ENCODE peak calls at places on chromosomes 11 and 22, in nine cellular contexts. C is PC-9, K is lung, L is fibroblast of lung, Z is right lobe of liver, R is BE2C, J is neuronal stem cell, S is mucosa of descending colon, P is H9. H is an unnamed sample.

GRCh38 chr22:46027219-46028068 is 50.5 kb upstream of the WNT7B start:
- DNase-seq in K (no peak), L (no peak), S (peak; percentile 81), R (no peak), J (no peak), C (peak; percentile 38), Z (peak; percentile 85), P (no peak), H (peak; percentile 30)

GRCh38 chr11:57116654-57117053 is 65.1 kb upstream of the LRRC55 start:
- DNase-seq in L (peak; percentile 69), J (no peak), R (peak; percentile 32), C (peak; percentile 34), K (no peak), S (no peak), Z (peak; percentile 51), P (peak; percentile 54), H (peak; percentile 57)

GRCh38 chr11:117426297-117426685 is 98.6 kb downstream of the CEP164 start:
- DNase-seq in K (peak; percentile 62), L (peak; percentile 34), C (peak; percentile 60), J (peak; percentile 83), R (peak; percentile 86), P (peak; percentile 87), S (no peak), Z (peak; percentile 64), H (peak; percentile 85)

GRCh38 chr11:66272600-66272999 is 4.2 kb downstream of the RAB1B start:
- DNase-seq in K (no peak), R (no peak), P (no peak), L (no peak), C (no peak), Z (no peak), S (no peak), J (no peak), H (no peak)

GRCh38 chr11:103541186-103541795 is 432.1 kb downstream of the DYNC2H1 start:
- DNase-seq in S (no peak), K (no peak), R (no peak), P (no peak), Z (no peak), L (no peak), C (no peak), J (no peak), H (peak; percentile 58)

GRCh38 chr11:134270250-134270714 is 5.9 kb upstream of the GLB1L3 start:
- DNase-seq in S (no peak), K (no peak), R (no peak), Z (no peak), C (no peak), J (no peak), P (peak; percentile 40), L (no peak), H (no peak)

GRCh38 chr11:86484164-86484794 is 109.6 kb downstream of the CCDC81 start:
- DNase-seq in P (no peak), R (no peak), J (no peak), C (peak; percentile 87), Z (no peak), L (peak; percentile 98), S (no peak), K (no peak), H (peak; percentile 90)

GRCh38 chr11:62573006-62573591 is 592 bp downstream of the EEF1G start:
- DNase-seq in C (peak; percentile 19), Z (peak; percentile 59), L (no peak), K (no peak), J (no peak), P (no peak), R (no peak), S (no peak), H (no peak)

DNA sequence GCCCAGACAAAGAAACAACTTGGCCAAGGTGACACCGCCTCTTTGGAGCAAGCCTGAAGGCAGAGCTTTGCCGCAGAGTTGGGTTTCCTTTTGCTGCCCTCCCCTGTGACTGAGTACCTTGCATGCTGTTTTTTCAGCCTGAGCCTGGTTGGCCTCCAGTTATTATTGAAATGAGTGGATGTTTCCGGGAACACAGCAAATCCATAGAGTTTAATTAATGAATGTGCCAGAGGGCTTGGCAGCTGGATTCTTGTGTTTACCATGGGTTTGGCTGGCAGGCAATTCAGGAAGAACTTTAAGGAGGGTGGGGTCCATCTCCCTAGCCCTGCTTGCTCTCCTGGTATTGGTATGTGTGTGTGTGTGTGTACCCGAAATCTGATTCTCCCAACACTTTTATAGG is 65.6 kb upstream of the CRYBB3 start:
- DNase-seq in R (no peak), J (no peak), C (peak; percentile 50), S (no peak), P (no peak), L (no peak), Z (no peak), K (peak; percentile 65), H (no peak)
- H3K4me1 ChIP-seq in R (no peaks in the 10 kb centered on the region), J (peaks cover 7% of the 10 kb centered on the region), C (peaks cover 22% of the 10 kb centered on the region), S (peaks cover 55% of the 10 kb centered on the region), P (peaks cover 2% of the 10 kb centered on the region), L (no peaks in the 10 kb centered on the region), Z (no peaks in the 10 kb centered on the region), K (peaks cover under 1% of the 10 kb centered on the region), H (no peaks in the 10 kb centered on the region)

GRCh38 chr11:111355956-111356659 is 23.0 kb downstream of the POU2AF1 start:
- DNase-seq in R (no peak), S (no peak), L (no peak), P (no peak), K (peak; percentile 20), C (no peak), J (no peak), Z (no peak), H (peak; percentile 50)
- H3K4me1 ChIP-seq in R (no peaks in the 10 kb centered on the region), S (peaks cover 17% of the 10 kb centered on the region), L (no peaks in the 10 kb centered on the region), P (no peaks in the 10 kb centered on the region), K (no peaks in the 10 kb centered on the region), C (peaks cover 14% of the 10 kb centered on the region), J (no peaks in the 10 kb centered on the region), Z (no peaks in the 10 kb centered on the region), H (peaks cover 80% of the 10 kb centered on the region)

DNA sequence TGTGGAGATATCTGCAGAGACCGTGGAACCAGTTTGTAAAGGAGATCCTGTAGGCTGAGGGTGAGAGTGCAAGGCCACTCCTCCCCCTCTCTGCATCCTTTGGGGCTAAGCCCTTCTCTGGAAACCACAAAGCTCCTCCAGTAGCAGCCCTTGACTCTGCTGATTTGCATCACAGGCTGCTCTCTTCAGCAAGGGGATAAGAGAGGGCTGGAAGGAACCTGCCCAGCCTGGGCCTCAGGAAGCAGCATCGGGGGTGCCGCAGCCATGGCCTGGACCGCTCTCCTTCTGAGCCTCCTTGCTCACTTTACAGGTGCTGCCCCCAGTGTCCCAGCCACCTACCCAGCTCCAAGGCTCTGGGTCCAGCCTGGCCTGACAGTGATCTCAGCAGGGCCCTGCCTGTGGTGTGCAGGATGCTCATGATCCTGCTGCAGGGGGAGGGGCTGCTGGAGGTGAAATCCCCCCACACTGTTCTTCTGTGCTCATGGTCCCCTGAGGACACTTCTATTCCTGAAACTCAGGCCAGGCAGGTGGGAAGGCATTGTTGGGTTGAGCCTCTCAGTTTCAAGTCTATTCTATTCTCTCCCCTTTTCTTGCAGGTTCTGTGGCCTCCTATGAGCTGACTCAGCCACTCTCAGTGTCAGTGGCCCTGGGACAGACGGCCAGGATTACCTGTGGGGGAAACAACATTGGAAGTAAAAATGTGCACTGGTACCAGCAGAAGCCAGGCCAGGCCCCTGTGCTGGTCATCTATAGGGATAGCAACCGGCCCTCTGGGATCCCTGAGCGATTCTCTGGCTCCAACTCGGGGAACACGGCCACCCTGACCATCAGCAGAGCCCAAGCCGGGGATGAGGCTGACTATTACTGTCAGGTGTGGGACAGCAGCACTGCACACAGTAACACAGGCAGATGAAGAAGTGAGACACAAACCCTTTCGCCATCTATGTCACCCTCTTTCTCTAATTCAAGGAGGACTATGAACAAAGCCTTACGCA is 68.5 kb upstream of the IGLL5 start:
- DNase-seq in K (no peak), S (no peak), R (no peak), C (no peak), L (no peak), P (no peak), Z (no peak), J (no peak), H (no peak)
- H3K4me1 ChIP-seq in K (no peaks in the 10 kb centered on the region), S (no peaks in the 10 kb centered on the region), R (no peaks in the 10 kb centered on the region), C (no peaks in the 10 kb centered on the region), L (no peaks in the 10 kb centered on the region), P (no peaks in the 10 kb centered on the region), Z (no peaks in the 10 kb centered on the region), J (no peaks in the 10 kb centered on the region), H (no peaks in the 10 kb centered on the region)

GRCh38 chr11:78938036-78938435 is 363.4 kb upstream of the NARS2 start:
- DNase-seq in J (no peak), S (no peak), P (no peak), C (no peak), K (no peak), L (no peak), R (no peak), Z (no peak), H (no peak)
- H3K4me1 ChIP-seq in J (peaks cover 25% of the 10 kb centered on the region), S (no peaks in the 10 kb centered on the region), P (peaks cover 6% of the 10 kb centered on the region), C (no peaks in the 10 kb centered on the region), K (no peaks in the 10 kb centered on the region), L (no peaks in the 10 kb centered on the region), R (peaks cover 12% of the 10 kb centered on the region), Z (no peaks in the 10 kb centered on the region), H (no peaks in the 10 kb centered on the region)

DNA sequence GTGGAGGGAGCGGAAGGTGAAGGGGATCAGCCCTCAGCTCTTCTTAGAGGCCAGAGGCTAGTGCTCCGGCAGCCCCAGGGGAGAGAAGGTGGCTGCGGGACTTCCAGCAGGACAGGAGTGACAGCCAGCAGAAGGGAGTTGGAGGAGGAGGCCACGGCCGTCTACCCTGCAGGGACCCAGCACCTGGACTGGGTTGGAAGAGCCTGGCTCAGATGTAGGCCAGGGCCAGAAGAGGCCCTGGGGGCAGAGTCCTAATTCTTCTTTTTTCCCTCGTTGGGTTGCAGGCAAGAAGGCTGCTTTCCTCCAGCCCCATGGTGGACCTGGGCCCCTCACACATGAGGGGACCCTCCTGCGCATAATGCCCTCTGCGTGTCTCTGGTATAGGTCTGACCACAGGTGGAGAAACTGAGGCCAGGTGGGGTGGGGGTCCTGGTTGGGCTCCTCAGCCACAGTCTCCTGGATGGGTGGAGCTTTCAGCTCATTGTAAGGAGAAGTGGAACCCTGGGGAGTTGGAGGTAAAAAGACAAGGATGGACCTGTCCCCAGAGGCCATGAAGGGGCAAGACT is 2.3 kb upstream of the MCAM start:
- DNase-seq in Z (no peak), S (no peak), J (no peak), L (no peak), P (no peak), R (no peak), K (peak; percentile 26), C (no peak), H (no peak)
- H3K4me1 ChIP-seq in Z (no peaks in the 10 kb centered on the region), S (peaks cover 39% of the 10 kb centered on the region), J (peaks cover 49% of the 10 kb centered on the region), L (peaks cover 27% of the 10 kb centered on the region), P (peaks cover 15% of the 10 kb centered on the region), R (peaks cover 21% of the 10 kb centered on the region), K (no peaks in the 10 kb centered on the region), C (peaks cover 44% of the 10 kb centered on the region), H (peaks cover 38% of the 10 kb centered on the region)

H was measured in Caco-2.